ENCODE peak calls at places on chromosomes 1 and 21, in nine cellular contexts. K is hypothalamus; F is Calu3; I is tibial artery; G is PC-3; S is MCF 10A; D is naive thymus-derived CD8-positive, alpha-beta T cell; T is prostate gland; W is A549. N is an unnamed sample.

GRCh38 chr1:190168116-190168515 is 309.5 kb downstream of the BRINP3 start:
- DNase-seq in K (no peak), F (peak), I (no peak), G (peak), S (peak), D (no peak), T (no peak), W (peak), N (peak)

GRCh38 chr1:206717237-206717989 is 32.7 kb downstream of the MAPKAPK2 start:
- DNase-seq in K (no peak), F (no peak), I (no peak), G (no peak), S (no peak), D (no peak), T (no peak), W (no peak), N (no peak)

GRCh38 chr1:85351202-85351828 is 74.9 kb upstream of the BCL10 start:
- DNase-seq in K (no peak), F (no peak), I (no peak), G (peak), S (no peak), D (no peak), T (no peak), W (no peak), N (no peak)

GRCh38 chr1:5688479-5689077 is 303.6 kb downstream of the NPHP4 start:
- DNase-seq in K (no peak), F (no peak), I (no peak), G (peak), S (no peak), D (no peak), T (peak), W (no peak), N (no peak)

GRCh38 chr1:201051399-201051798 is 27.9 kb upstream of the KIF21B start:
- DNase-seq in K (no peak), F (no peak), I (no peak), G (no peak), S (no peak), D (no peak), T (no peak), W (no peak), N (no peak)

GRCh38 chr1:159921251-159921650 is 4.1 kb downstream of the TAGLN2 start:
- DNase-seq in K (no peak), F (no peak), I (no peak), G (no peak), S (no peak), D (no peak), T (no peak), W (no peak), N (peak)

GRCh38 chr1:53592521-53592982 is 133.4 kb downstream of the DMRTB1 start:
- DNase-seq in K (no peak), F (peak), I (peak), G (peak), S (peak), D (no peak), T (peak), W (peak), N (no peak)

GRCh38 chr1:30399026-30399425 is 324.4 kb downstream of the MATN1 start:
- DNase-seq in K (no peak), F (no peak), I (peak), G (no peak), S (no peak), D (no peak), T (no peak), W (no peak), N (no peak)

GRCh38 chr21:29299906-29300546 is 1.3 kb downstream of the BACH1 start:
- DNase-seq in K (no peak), F (peak), I (peak), G (peak), S (peak), D (no peak), T (peak), W (peak), N (peak)

GRCh38 chr1:28078680-28079626 is 9.5 kb downstream of the EYA3 start:
- DNase-seq in K (no peak), F (peak), I (no peak), G (peak), S (no peak), D (no peak), T (no peak), W (no peak), N (peak)

GRCh38 chr1:246784621-246785535 is 60.7 kb downstream of the SCCPDH start:
- DNase-seq in K (no peak), F (no peak), I (peak), G (no peak), S (peak), D (no peak), T (no peak), W (no peak), N (peak)

GRCh38 chr1:52834798-52835197 is 7.8 kb upstream of the ZYG11A start:
- DNase-seq in K (no peak), F (no peak), I (no peak), G (no peak), S (peak), D (no peak), T (no peak), W (no peak), N (no peak)

GRCh38 chr1:184101116-184101515 is 49.6 kb downstream of the TSEN15 start:
- DNase-seq in K (no peak), F (no peak), I (no peak), G (no peak), S (no peak), D (no peak), T (no peak), W (no peak), N (no peak)

GRCh38 chr1:179025975-179026812 is 500 bp downstream of the FAM20B start:
- DNase-seq in K (peak), F (peak), I (peak), G (peak), S (peak), D (peak), T (peak), W (peak), N (peak)

GRCh38 chr1:15370781-15371467 is 38.8 kb upstream of the EFHD2 start:
- DNase-seq in K (peak), F (no peak), I (no peak), G (no peak), S (no peak), D (no peak), T (no peak), W (no peak), N (no peak)

GRCh38 chr1:7533006-7533405 is 238.1 kb upstream of the VAMP3 start:
- DNase-seq in K (no peak), F (no peak), I (no peak), G (no peak), S (no peak), D (no peak), T (no peak), W (no peak), N (no peak)

GRCh38 chr1:57591854-57592253 is 168.0 kb upstream of the DAB1 start:
- DNase-seq in K (no peak), F (no peak), I (no peak), G (no peak), S (no peak), D (no peak), T (no peak), W (no peak), N (no peak)

GRCh38 chr1:232969791-232970190 is 19.4 kb downstream of the NTPCR start:
- DNase-seq in K (no peak), F (no peak), I (no peak), G (no peak), S (no peak), D (no peak), T (no peak), W (no peak), N (no peak)

N was measured in Daoy.